ENCODE peak calls at places on chromosomes 3 and 15, in ten cellular contexts. O, I, V, W, Z, C, G, X, S and F are unnamed samples.
A peak's percentile ranks its signal among the peaks of the same experiment; 100 is the strongest.

GRCh38 chr3:127033171-127033570 is 50.3 kb downstream of the PLXNA1 start:
- DNase-seq in O (no peak), I (peak; percentile 16), V (no peak), W (no peak), Z (no peak), C (no peak), G (no peak), X (no peak), S (no peak), F (no peak)

GRCh38 chr3:67044295-67044694 is 46.2 kb downstream of the KBTBD8 start:
- DNase-seq in O (no peak), I (no peak), V (no peak), W (no peak), Z (no peak), C (no peak), G (no peak), X (no peak), S (no peak), F (no peak)

GRCh38 chr15:74790080-74790916 is 8.4 kb downstream of the CSK start:
- DNase-seq in O (peak; percentile 96), I (peak; percentile 94), V (peak; percentile 87), W (no peak), Z (no peak), C (peak; percentile 54), G (no peak), X (no peak), S (peak; percentile 63), F (no peak)

GRCh38 chr15:52796228-52796521 is 6.0 kb upstream of the ONECUT1 start:
- DNase-seq in O (no peak), I (no peak), V (no peak), W (no peak), Z (no peak), C (no peak), G (no peak), X (no peak), S (no peak), F (no peak)

GRCh38 chr3:51269466-51269865 is 115.6 kb upstream of the MANF start:
- DNase-seq in O (peak; percentile 3), I (no peak), V (no peak), W (no peak), Z (peak; percentile 11), C (no peak), G (no peak), X (no peak), S (no peak), F (no peak)

GRCh38 chr3:176155012-176155411 is 1042.3 kb downstream of the TBL1XR1 start:
- DNase-seq in O (no peak), I (no peak), V (no peak), W (no peak), Z (no peak), C (no peak), G (no peak), X (no peak), S (no peak), F (no peak)

GRCh38 chr3:177810162-177810623 is 612.9 kb upstream of the TBL1XR1 start:
- DNase-seq in O (no peak), I (no peak), V (no peak), W (no peak), Z (no peak), C (peak; percentile 63), G (peak; percentile 40), X (no peak), S (no peak), F (no peak)

GRCh38 chr3:111906667-111907066 is 47.6 kb downstream of the PHLDB2 start:
- DNase-seq in O (peak; percentile 67), I (no peak), V (no peak), W (no peak), Z (no peak), C (no peak), G (no peak), X (no peak), S (no peak), F (no peak)

GRCh38 chr3:189188466-189188865 is 16.7 kb downstream of the TPRG1 start:
- DNase-seq in O (no peak), I (no peak), V (no peak), W (no peak), Z (no peak), C (no peak), G (no peak), X (no peak), S (no peak), F (no peak)

GRCh38 chr15:66921319-66921718 is 144.1 kb upstream of the SMAD3 start:
- DNase-seq in O (no peak), I (peak; percentile 81), V (no peak), W (no peak), Z (no peak), C (no peak), G (no peak), X (no peak), S (no peak), F (no peak)

GRCh38 chr15:52463638-52464037 is 65.0 kb downstream of the MYO5A start:
- DNase-seq in O (no peak), I (no peak), V (no peak), W (no peak), Z (no peak), C (no peak), G (no peak), X (no peak), S (no peak), F (no peak)

GRCh38 chr3:29333520-29333919 is 52.6 kb downstream of the RBMS3 start:
- DNase-seq in O (no peak), I (no peak), V (no peak), W (no peak), Z (no peak), C (no peak), G (no peak), X (no peak), S (no peak), F (no peak)

GRCh38 chr15:78263907-78264303 is 457 bp upstream of the DNAJA4 start:
- DNase-seq in O (no peak), I (peak; percentile 58), V (no peak), W (no peak), Z (no peak), C (no peak), G (no peak), X (no peak), S (no peak), F (no peak)

GRCh38 chr15:55289573-55290360 is at the start of gene RAB27A:
- DNase-seq in O (peak; percentile 79), I (peak; percentile 91), V (peak; percentile 71), W (peak; percentile 76), Z (peak; percentile 88), C (peak; percentile 66), G (peak; percentile 77), X (peak; percentile 82), S (peak; percentile 4), F (peak; percentile 65)

GRCh38 chr3:54863366-54863765 is 64.5 kb downstream of the LRTM1 start:
- DNase-seq in O (peak; percentile 55), I (no peak), V (no peak), W (no peak), Z (no peak), C (no peak), G (no peak), X (no peak), S (no peak), F (no peak)